ENCODE peak calls at places on chromosomes 6 and 20, in six cellular contexts. One of them, this sample, is unnamed.

GRCh38 chr6:38542031-38542430 is 97.7 kb downstream of the BTBD9 start:
- DNase-seq in neuronal stem cell: no peak
- DNase-seq in trophoblast cell: no peak
- DNase-seq in H1: no peak
- DNase-seq in H9: no peak
- DNase-seq in mesenchymal stem cell: peak; percentile 72
- DNase-seq in this sample: peak; percentile 91

GRCh38 chr6:41672816-41673703 is 34.8 kb downstream of the MDFI start:
- DNase-seq in neuronal stem cell: no peak
- DNase-seq in trophoblast cell: no peak
- DNase-seq in mesenchymal stem cell: no peak
- DNase-seq in H9: no peak
- DNase-seq in H1: no peak
- DNase-seq in this sample: no peak

GRCh38 chr20:25009218-25010145 is 16.9 kb upstream of the APMAP start:
- DNase-seq in neuronal stem cell: no peak
- DNase-seq in trophoblast cell: no peak
- DNase-seq in H9: no peak
- DNase-seq in mesenchymal stem cell: no peak
- DNase-seq in H1: no peak
- DNase-seq in this sample: no peak

GRCh38 chr6:111746983-111747773 is 126.1 kb downstream of the FYN start:
- DNase-seq in H1: peak; percentile 37
- DNase-seq in trophoblast cell: no peak
- DNase-seq in mesenchymal stem cell: no peak
- DNase-seq in neuronal stem cell: no peak
- DNase-seq in H9: no peak
- DNase-seq in this sample: no peak

GRCh38 chr6:119902681-119903080 is 553.1 kb upstream of the MAN1A1 start:
- DNase-seq in mesenchymal stem cell: no peak
- DNase-seq in trophoblast cell: no peak
- DNase-seq in neuronal stem cell: no peak
- DNase-seq in H9: no peak
- DNase-seq in H1: no peak
- DNase-seq in this sample: no peak

GRCh38 chr20:60430516-60431001 is 472.3 kb downstream of the CDH26 start:
- DNase-seq in mesenchymal stem cell: no peak
- DNase-seq in trophoblast cell: no peak
- DNase-seq in H9: no peak
- DNase-seq in neuronal stem cell: no peak
- DNase-seq in H1: no peak
- DNase-seq in this sample: no peak

GRCh38 chr6:11536795-11537194 is 754 bp upstream of the TMEM170B start:
- DNase-seq in H9: peak; percentile 39
- DNase-seq in H1: peak; percentile 50
- DNase-seq in trophoblast cell: no peak
- DNase-seq in mesenchymal stem cell: peak; percentile 22
- DNase-seq in neuronal stem cell: peak; percentile 11
- DNase-seq in this sample: no peak

GRCh38 chr6:158660331-158660730 is 10.5 kb downstream of the SYTL3 start:
- DNase-seq in neuronal stem cell: no peak
- DNase-seq in trophoblast cell: peak; percentile 19
- DNase-seq in H9: peak; percentile 59
- DNase-seq in H1: peak; percentile 61
- DNase-seq in mesenchymal stem cell: no peak
- DNase-seq in this sample: no peak

GRCh38 chr6:11947063-11947462 is 65.0 kb upstream of the HIVEP1 start:
- DNase-seq in neuronal stem cell: no peak
- DNase-seq in trophoblast cell: no peak
- DNase-seq in mesenchymal stem cell: no peak
- DNase-seq in H9: no peak
- DNase-seq in H1: no peak
- DNase-seq in this sample: no peak

GRCh38 chr6:164016056-164016455 is 601.5 kb downstream of the QKI start:
- DNase-seq in neuronal stem cell: no peak
- DNase-seq in H9: no peak
- DNase-seq in H1: no peak
- DNase-seq in mesenchymal stem cell: no peak
- DNase-seq in trophoblast cell: no peak
- DNase-seq in this sample: no peak

GRCh38 chr6:4134841-4135664 is at the start of gene ECI2:
- DNase-seq in trophoblast cell: peak; percentile 62
- DNase-seq in mesenchymal stem cell: peak; percentile 76
- DNase-seq in H1: peak; percentile 85
- DNase-seq in H9: no peak
- DNase-seq in neuronal stem cell: no peak
- DNase-seq in this sample: peak; percentile 27

GRCh38 chr20:20440473-20440872 is 72.6 kb downstream of the INSM1 start:
- DNase-seq in H9: no peak
- DNase-seq in neuronal stem cell: no peak
- DNase-seq in mesenchymal stem cell: no peak
- DNase-seq in trophoblast cell: no peak
- DNase-seq in H1: no peak
- DNase-seq in this sample: no peak

GRCh38 chr6:130138116-130138908 is 84.4 kb downstream of the SAMD3 start:
- DNase-seq in H9: no peak
- DNase-seq in neuronal stem cell: no peak
- DNase-seq in mesenchymal stem cell: no peak
- DNase-seq in trophoblast cell: no peak
- DNase-seq in H1: no peak
- DNase-seq in this sample: no peak

GRCh38 chr6:144647971-144648651 is 363.0 kb downstream of the UTRN start:
- DNase-seq in H9: no peak
- DNase-seq in neuronal stem cell: no peak
- DNase-seq in mesenchymal stem cell: no peak
- DNase-seq in trophoblast cell: no peak
- DNase-seq in H1: no peak
- DNase-seq in this sample: no peak

GRCh38 chr20:37643400-37643799 is 50.4 kb upstream of the CTNNBL1 start:
- DNase-seq in H1: no peak
- DNase-seq in trophoblast cell: no peak
- DNase-seq in H9: no peak
- DNase-seq in mesenchymal stem cell: no peak
- DNase-seq in neuronal stem cell: no peak
- DNase-seq in this sample: no peak

GRCh38 chr6:106103728-106104109 is 17.6 kb downstream of the PRDM1 start:
- DNase-seq in trophoblast cell: no peak
- DNase-seq in mesenchymal stem cell: no peak
- DNase-seq in neuronal stem cell: no peak
- DNase-seq in H9: no peak
- DNase-seq in H1: no peak
- DNase-seq in this sample: no peak

GRCh38 chr6:157063176-157063934 is 260.0 kb downstream of the TMEM242 start:
- DNase-seq in trophoblast cell: peak; percentile 52
- DNase-seq in H9: no peak
- DNase-seq in mesenchymal stem cell: no peak
- DNase-seq in neuronal stem cell: no peak
- DNase-seq in H1: no peak
- DNase-seq in this sample: no peak

GRCh38 chr6:157065366-157065765 is 258.0 kb downstream of the TMEM242 start:
- DNase-seq in trophoblast cell: no peak
- DNase-seq in neuronal stem cell: no peak
- DNase-seq in H9: no peak
- DNase-seq in mesenchymal stem cell: no peak
- DNase-seq in H1: no peak
- DNase-seq in this sample: no peak

GRCh38 chr6:157064502-157064901 is 258.8 kb downstream of the TMEM242 start:
- DNase-seq in neuronal stem cell: no peak
- DNase-seq in trophoblast cell: no peak
- DNase-seq in mesenchymal stem cell: no peak
- DNase-seq in H1: no peak
- DNase-seq in H9: no peak
- DNase-seq in this sample: no peak

GRCh38 chr6:157061770-157062594 is 261.3 kb downstream of the TMEM242 start:
- DNase-seq in trophoblast cell: no peak
- DNase-seq in H9: no peak
- DNase-seq in mesenchymal stem cell: no peak
- DNase-seq in H1: no peak
- DNase-seq in neuronal stem cell: no peak
- DNase-seq in this sample: no peak

DNA sequence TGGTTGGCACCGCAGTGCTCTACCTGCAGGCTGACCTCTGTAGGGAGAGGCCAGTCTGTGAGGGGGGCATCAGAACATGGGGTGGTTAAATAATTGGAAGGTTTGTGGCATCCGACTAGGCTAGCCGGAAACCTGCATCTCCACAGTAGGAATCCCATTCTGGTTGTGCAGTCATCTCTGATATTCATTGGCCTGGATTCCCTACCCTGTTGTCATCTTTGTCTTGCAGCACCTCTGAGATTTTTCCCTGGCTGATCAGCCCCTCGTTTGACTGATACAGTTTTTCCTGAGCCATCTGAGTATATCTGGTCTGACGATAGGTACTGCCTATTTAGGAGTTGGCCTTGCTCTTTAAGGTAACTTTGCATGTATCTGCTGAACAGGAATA is 259.4 kb downstream of the TMEM242 start:
- DNase-seq in neuronal stem cell: no peak
- DNase-seq in trophoblast cell: peak; percentile 65
- DNase-seq in H9: no peak
- DNase-seq in mesenchymal stem cell: no peak
- DNase-seq in H1: no peak
- DNase-seq in this sample: no peak
- H4K91ac ChIP-seq in neuronal stem cell: no peak overlapping the region
- H4K91ac ChIP-seq in trophoblast cell: no peak overlapping the region
- H4K91ac ChIP-seq in H9: no peak overlapping the region
- H4K91ac ChIP-seq in mesenchymal stem cell: no peak overlapping the region
- H4K91ac ChIP-seq in H1: no peak overlapping the region
- H4K91ac ChIP-seq in this sample: no peak overlapping the region

DNA sequence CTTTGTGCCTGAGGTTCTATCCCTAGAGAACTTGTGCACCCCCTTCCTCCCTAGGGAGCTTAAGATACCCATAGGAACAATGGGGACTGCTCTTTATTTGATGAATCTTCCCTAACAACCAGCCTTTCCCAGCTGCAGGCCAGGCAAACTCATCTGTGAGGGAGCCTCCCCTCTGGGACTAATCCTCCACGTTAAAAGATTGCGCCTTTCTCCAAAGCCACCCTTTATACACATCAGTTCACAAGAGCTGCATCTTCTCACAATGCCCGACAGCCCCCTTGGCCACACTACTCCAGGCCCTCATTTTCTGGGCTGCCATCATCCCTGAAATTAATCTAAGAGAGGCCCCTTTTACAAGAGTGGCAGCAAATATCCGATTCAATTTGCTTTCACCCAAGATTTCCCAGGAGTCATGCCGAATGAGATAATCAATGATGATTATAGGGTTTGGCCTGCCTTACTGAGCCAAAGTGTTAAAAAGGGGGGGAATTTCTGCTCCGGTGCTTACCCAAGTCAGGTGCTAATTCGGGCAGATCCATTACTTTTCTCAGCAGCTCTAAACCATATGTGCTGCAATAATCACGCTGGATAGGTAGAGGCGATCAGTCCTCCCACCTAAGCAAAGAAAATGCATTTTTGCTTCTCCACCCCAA is 336.5 kb downstream of the KIF16B start:
- DNase-seq in H9: no peak
- DNase-seq in neuronal stem cell: peak; percentile 33
- DNase-seq in trophoblast cell: no peak
- DNase-seq in mesenchymal stem cell: no peak
- DNase-seq in H1: no peak
- DNase-seq in this sample: no peak
- H4K91ac ChIP-seq in H9: no peak overlapping the region
- H4K91ac ChIP-seq in neuronal stem cell: no peak overlapping the region
- H4K91ac ChIP-seq in trophoblast cell: no peak overlapping the region
- H4K91ac ChIP-seq in mesenchymal stem cell: no peak overlapping the region
- H4K91ac ChIP-seq in H1: no peak overlapping the region
- H4K91ac ChIP-seq in this sample: no peak overlapping the region

DNA sequence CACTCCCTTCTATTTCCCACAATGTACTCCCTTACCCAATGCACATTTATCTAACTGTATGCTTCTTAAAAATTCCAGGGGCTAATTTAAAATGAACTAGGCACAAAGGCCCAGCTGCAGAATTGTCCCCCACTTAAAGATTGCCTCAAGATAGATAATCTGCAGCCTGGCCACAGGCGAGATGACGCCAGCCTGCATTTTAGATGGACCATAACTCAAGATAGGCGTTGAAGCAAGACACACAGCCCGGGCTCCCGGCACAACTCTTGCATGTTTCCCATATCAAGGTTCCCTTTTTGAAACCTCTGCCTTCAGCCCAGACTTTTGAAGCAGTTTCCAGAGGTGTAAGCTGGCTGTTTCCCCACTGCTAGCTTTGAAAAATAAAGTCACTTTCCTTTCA is 3.2 kb upstream of the REPS1 start:
- DNase-seq in H1: no peak
- DNase-seq in trophoblast cell: no peak
- DNase-seq in H9: no peak
- DNase-seq in neuronal stem cell: no peak
- DNase-seq in mesenchymal stem cell: no peak
- DNase-seq in this sample: no peak
- H4K91ac ChIP-seq in H1: no peak overlapping the region
- H4K91ac ChIP-seq in trophoblast cell: no peak overlapping the region
- H4K91ac ChIP-seq in H9: no peak overlapping the region
- H4K91ac ChIP-seq in neuronal stem cell: no peak overlapping the region
- H4K91ac ChIP-seq in mesenchymal stem cell: no peak overlapping the region
- H4K91ac ChIP-seq in this sample: no peak overlapping the region

GRCh38 chr20:47607208-47607613 is 105.5 kb downstream of the NCOA3 start:
- DNase-seq in neuronal stem cell: no peak
- DNase-seq in trophoblast cell: no peak
- DNase-seq in mesenchymal stem cell: peak; percentile 75
- DNase-seq in H9: no peak
- DNase-seq in H1: no peak
- DNase-seq in this sample: peak; percentile 56

GRCh38 chr20:47606414-47607207 is 104.9 kb downstream of the NCOA3 start:
- DNase-seq in mesenchymal stem cell: no peak
- DNase-seq in neuronal stem cell: no peak
- DNase-seq in trophoblast cell: no peak
- DNase-seq in H9: no peak
- DNase-seq in H1: no peak
- DNase-seq in this sample: no peak

GRCh38 chr20:47610247-47610944 is 108.7 kb downstream of the NCOA3 start:
- DNase-seq in neuronal stem cell: no peak
- DNase-seq in H9: no peak
- DNase-seq in trophoblast cell: no peak
- DNase-seq in H1: no peak
- DNase-seq in mesenchymal stem cell: peak; percentile 94
- DNase-seq in this sample: peak; percentile 92

GRCh38 chr20:47603260-47603659 is 101.6 kb downstream of the NCOA3 start:
- DNase-seq in H1: no peak
- DNase-seq in H9: no peak
- DNase-seq in neuronal stem cell: no peak
- DNase-seq in trophoblast cell: no peak
- DNase-seq in mesenchymal stem cell: no peak
- DNase-seq in this sample: no peak

DNA sequence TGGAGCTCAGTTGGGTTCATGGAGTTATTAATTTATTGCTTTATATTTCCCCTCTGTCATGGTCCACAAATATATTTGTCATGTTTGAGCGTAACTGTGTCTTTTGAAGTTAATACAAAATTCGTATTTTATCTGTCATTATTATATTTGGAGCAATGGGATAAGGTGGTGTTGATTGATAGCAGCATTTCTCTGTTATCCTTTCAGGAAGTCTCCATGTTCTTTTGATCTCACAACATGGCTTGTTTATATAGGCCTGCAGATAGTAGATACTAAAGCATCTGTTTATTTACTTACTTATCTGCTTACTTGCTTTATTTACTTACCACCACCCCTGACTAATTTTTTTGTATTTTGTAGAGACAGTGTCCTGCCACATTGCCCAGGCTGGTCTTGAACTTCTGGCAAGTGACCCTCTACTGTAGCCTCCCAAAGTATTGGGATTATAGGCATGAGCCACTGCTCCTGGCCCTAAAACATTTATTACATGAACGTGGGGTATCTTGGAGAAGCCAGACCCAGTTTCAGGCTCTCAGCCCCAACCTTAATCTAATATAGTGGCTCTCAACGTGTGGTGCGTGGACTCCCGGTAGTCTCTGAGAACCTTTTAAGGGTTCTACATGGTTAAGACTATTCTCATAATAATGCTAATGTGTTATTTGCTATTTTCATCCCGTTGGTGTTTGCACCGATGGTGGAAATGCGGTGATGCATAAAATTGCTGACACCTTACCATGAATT is 104.2 kb downstream of the NCOA3 start:
- DNase-seq in H9: no peak
- DNase-seq in trophoblast cell: no peak
- DNase-seq in H1: no peak
- DNase-seq in mesenchymal stem cell: no peak
- DNase-seq in neuronal stem cell: no peak
- DNase-seq in this sample: no peak
- H4K91ac ChIP-seq in H9: no peak overlapping the region
- H4K91ac ChIP-seq in trophoblast cell: no peak overlapping the region
- H4K91ac ChIP-seq in H1: no peak overlapping the region
- H4K91ac ChIP-seq in mesenchymal stem cell: no peak overlapping the region
- H4K91ac ChIP-seq in neuronal stem cell: no peak overlapping the region
- H4K91ac ChIP-seq in this sample: no peak overlapping the region

This sample was measured in IMR-90.